ENCODE peak calls at places on chromosomes 7 and 10, in ten cellular contexts. Z is brain microvascular endothelial cell, Q is psoas muscle, R is A549, G is fibroblast of the aortic adventitia, F is Caco-2, N is right cardiac atrium, M is AG04450, H is colonic mucosa, I is choroid plexus epithelial cell. C is an unnamed sample.

GRCh38 chr7:111784971-111785575 is 222.8 kb upstream of the IMMP2L start:
- DNase-seq in I (no peak), H (no peak), Q (no peak), Z (no peak), F (no peak), N (no peak), M (no peak), R (no peak), G (no peak), C (no peak)

GRCh38 chr10:89838002-89838615 is 136.7 kb downstream of the KIF20B start:
- DNase-seq in G (no peak), M (no peak), Z (no peak), H (no peak), N (no peak), I (no peak), Q (no peak), F (no peak), R (no peak), C (no peak)

GRCh38 chr7:128410092-128410665 is 397 bp upstream of the IMPDH1 start:
- DNase-seq in R (peak), F (peak), Q (no peak), H (no peak), M (peak), N (peak), I (peak), Z (peak), G (peak), C (peak)

GRCh38 chr7:152760384-152761115 is 998 bp downstream of the ACTR3B start:
- DNase-seq in I (peak), Q (no peak), H (no peak), M (no peak), F (no peak), Z (no peak), N (no peak), R (no peak), G (peak), C (no peak)

GRCh38 chr7:18426564-18427226 is 68.9 kb upstream of the HDAC9 start:
- DNase-seq in N (no peak), G (peak), R (no peak), Z (no peak), M (no peak), Q (no peak), F (no peak), H (no peak), I (peak), C (peak)

GRCh38 chr7:70569335-70569819 is 562.6 kb upstream of the GALNT17 start:
- DNase-seq in G (no peak), F (no peak), Z (no peak), I (no peak), R (no peak), Q (no peak), N (no peak), H (no peak), M (no peak), C (no peak)

GRCh38 chr7:140674356-140674800 is 1.6 kb downstream of the ADCK2 start:
- DNase-seq in R (no peak), Z (no peak), H (peak), I (no peak), Q (no peak), N (no peak), M (no peak), G (no peak), F (no peak), C (no peak)

GRCh38 chr10:58157076-58157766 is 110.5 kb downstream of the IPMK start:
- DNase-seq in Z (peak), F (no peak), N (no peak), M (peak), G (peak), R (no peak), H (no peak), Q (no peak), I (peak), C (peak)

GRCh38 chr7:22190736-22191135 is 166.2 kb downstream of the RAPGEF5 start:
- DNase-seq in N (no peak), I (no peak), R (no peak), H (no peak), M (no peak), Q (no peak), Z (no peak), F (no peak), G (no peak), C (no peak)

GRCh38 chr10:660413-660979 is 29.0 kb downstream of the DIP2C start:
- DNase-seq in Z (no peak), I (no peak), H (no peak), N (no peak), G (no peak), F (no peak), M (no peak), R (no peak), Q (no peak), C (no peak)

GRCh38 chr10:6082496-6083395 is 6.1 kb upstream of the RBM17 start:
- DNase-seq in R (no peak), F (no peak), Q (peak), H (no peak), I (no peak), M (no peak), G (peak), N (peak), Z (no peak), C (no peak)

GRCh38 chr10:35707642-35708425 is 65.7 kb upstream of the FZD8 start:
- DNase-seq in G (peak), Z (no peak), R (no peak), H (no peak), Q (no peak), N (no peak), M (no peak), F (no peak), I (peak), C (peak)

GRCh38 chr7:44766416-44766801 is 17.8 kb downstream of the ZMIZ2 start:
- DNase-seq in N (no peak), H (no peak), G (no peak), F (no peak), M (no peak), Q (no peak), R (no peak), Z (no peak), I (no peak), C (no peak)

GRCh38 chr10:91350651-91351081 is 59.5 kb upstream of the HECTD2 start:
- DNase-seq in N (no peak), M (no peak), F (no peak), I (peak), G (peak), H (no peak), Q (no peak), R (no peak), Z (no peak), C (peak)

GRCh38 chr10:126935263-126935946 is 30.2 kb downstream of the DOCK1 start:
- DNase-seq in I (peak), Q (no peak), H (no peak), N (no peak), Z (peak), G (no peak), M (no peak), F (no peak), R (no peak), C (peak)

GRCh38 chr10:71546220-71546619 is 149.5 kb downstream of the CDH23 start:
- DNase-seq in Q (no peak), F (no peak), R (no peak), G (no peak), Z (no peak), N (no peak), M (no peak), H (no peak), I (no peak), C (no peak)

GRCh38 chr10:30491204-30491603 is 57.2 kb downstream of the MAP3K8 start:
- DNase-seq in Z (no peak), Q (no peak), F (no peak), G (peak), I (peak), H (no peak), M (no peak), R (no peak), N (peak), C (peak)

GRCh38 chr10:14383266-14383665 is 52.5 kb upstream of the FRMD4A start:
- DNase-seq in Z (peak), I (peak), M (no peak), R (no peak), N (no peak), H (no peak), F (no peak), G (no peak), Q (no peak), C (peak)

GRCh38 chr7:5692845-5693278 is 88.6 kb downstream of the RNF216 start:
- DNase-seq in H (no peak), Z (peak), M (peak), R (peak), Q (no peak), G (peak), F (no peak), N (no peak), I (peak), C (peak)

GRCh38 chr7:97770845-97771244 is 39.0 kb downstream of the TAC1 start:
- DNase-seq in G (no peak), Q (no peak), M (no peak), I (no peak), F (no peak), Z (no peak), R (no peak), N (no peak), H (peak), C (no peak)

GRCh38 chr7:98252655-98253054 is 623 bp upstream of the TECPR1 start:
- DNase-seq in N (no peak), Q (no peak), Z (no peak), H (no peak), G (peak), I (peak), R (no peak), M (no peak), F (no peak), C (peak)

GRCh38 chr10:34768261-34768971 is 46.7 kb downstream of the PARD3 start:
- DNase-seq in M (no peak), Q (peak), Z (no peak), N (peak), I (peak), R (peak), G (peak), H (peak), F (no peak), C (peak)

GRCh38 chr7:55774327-55775050 is 88.1 kb downstream of the SEPTIN14 start:
- DNase-seq in Z (no peak), I (peak), H (no peak), R (no peak), N (no peak), G (no peak), F (no peak), M (no peak), Q (no peak), C (no peak)

GRCh38 chr7:155257482-155258232 is 40.0 kb upstream of the INSIG1 start:
- DNase-seq in Z (peak), R (no peak), N (peak), H (no peak), I (peak), F (no peak), M (no peak), Q (peak), G (peak), C (peak)

GRCh38 chr7:125934965-125935364 is 1005.3 kb upstream of the POT1 start:
- DNase-seq in F (no peak), Z (no peak), M (no peak), I (peak), R (no peak), G (peak), H (no peak), Q (no peak), N (no peak), C (no peak)

GRCh38 chr7:111474723-111475418 is 87.4 kb downstream of the IMMP2L start:
- DNase-seq in I (peak), F (no peak), R (no peak), G (no peak), Q (no peak), M (no peak), N (no peak), Z (no peak), H (no peak), C (no peak)

GRCh38 chr10:133087679-133088523 is at the start of gene ADGRA1:
- DNase-seq in G (no peak), F (peak), Z (no peak), H (no peak), I (no peak), R (no peak), M (no peak), N (no peak), Q (no peak), C (no peak)

GRCh38 chr7:83677180-83677866 is 28.4 kb upstream of the SEMA3E start:
- DNase-seq in Z (peak), Q (no peak), R (peak), H (peak), I (peak), F (no peak), G (peak), N (peak), M (peak), C (peak)

GRCh38 chr7:19939746-19940145 is 166.3 kb upstream of the TMEM196 start:
- DNase-seq in R (no peak), F (no peak), H (no peak), M (no peak), G (peak), Q (no peak), N (no peak), Z (peak), I (peak), C (peak)

GRCh38 chr10:4587466-4587865 is 238.5 kb upstream of the AKR1E2 start:
- DNase-seq in H (no peak), G (no peak), R (no peak), Q (no peak), F (no peak), N (no peak), Z (no peak), M (no peak), I (no peak), C (no peak)

GRCh38 chr7:40996330-40996729 is 706.6 kb downstream of the INHBA start:
- DNase-seq in I (no peak), M (no peak), Q (no peak), N (no peak), F (no peak), G (peak), R (no peak), H (no peak), Z (no peak), C (no peak)

GRCh38 chr10:6729967-6730366 is 149.9 kb upstream of the PRKCQ start:
- DNase-seq in N (no peak), I (no peak), R (no peak), G (peak), F (no peak), M (no peak), H (no peak), Z (no peak), Q (no peak), C (no peak)

GRCh38 chr7:71238541-71238940 is 106.6 kb downstream of the GALNT17 start:
- DNase-seq in N (no peak), M (no peak), H (no peak), G (no peak), F (no peak), Z (no peak), R (no peak), I (no peak), Q (no peak), C (no peak)

GRCh38 chr10:62527019-62527827 is 153.1 kb downstream of the ZNF365 start:
- DNase-seq in G (no peak), R (no peak), F (no peak), Z (no peak), Q (no peak), I (no peak), H (no peak), N (no peak), M (no peak), C (no peak)

GRCh38 chr10:35329520-35329919 is 6.8 kb upstream of the CCNY start:
- DNase-seq in M (no peak), F (no peak), I (no peak), H (no peak), R (no peak), Z (no peak), Q (no peak), G (no peak), N (no peak), C (no peak)

GRCh38 chr7:22016547-22016946 is 70.8 kb upstream of the CDCA7L start:
- DNase-seq in R (no peak), H (no peak), G (no peak), M (no peak), I (no peak), Q (no peak), N (no peak), Z (no peak), F (no peak), C (no peak)

GRCh38 chr10:12950583-12951128 is 50.9 kb downstream of the CCDC3 start:
- DNase-seq in H (no peak), M (no peak), I (no peak), Z (no peak), Q (no peak), F (peak), N (no peak), G (no peak), R (no peak), C (no peak)

DNA sequence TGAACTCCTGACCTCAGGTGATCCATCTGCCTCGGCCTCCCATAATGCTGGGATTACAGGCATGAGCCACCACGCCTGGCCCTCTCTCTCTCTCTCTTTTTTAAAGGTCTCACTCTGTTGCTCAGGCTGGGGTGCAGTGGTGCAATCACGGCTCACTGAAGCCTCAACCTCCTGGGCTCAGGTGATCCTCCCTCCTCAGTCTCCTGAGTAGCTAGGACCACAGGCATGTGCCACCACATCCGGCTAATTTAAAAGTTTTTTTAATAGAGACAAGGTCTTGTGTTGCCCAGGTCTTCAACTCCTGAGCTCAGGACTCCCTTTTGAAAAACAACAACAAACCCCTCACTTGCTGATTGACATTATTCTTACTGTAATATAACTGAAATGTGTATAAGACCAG is 11.6 kb downstream of the PALD1 start:
- DNase-seq in H (no peak), F (no peak), I (no peak), Z (no peak), Q (no peak), G (no peak), R (no peak), N (no peak), M (no peak), C (no peak)
- H3K4me3 ChIP-seq in H (no peak), F (no peak), I (no peak), Z (no peak), Q (no peak), G (no peak), R (no peak), N (no peak), M (no peak), C (no peak)

GRCh38 chr7:134752006-134752760 is 27.3 kb upstream of the CALD1 start:
- DNase-seq in M (no peak), G (peak), H (no peak), N (no peak), R (no peak), Z (peak), F (no peak), Q (no peak), I (peak), C (peak)
- H3K4me3 ChIP-seq in M (no peak), G (no peak), H (no peak), N (no peak), R (no peak), Z (no peak), F (no peak), Q (no peak), I (no peak), C (no peak)

DNA sequence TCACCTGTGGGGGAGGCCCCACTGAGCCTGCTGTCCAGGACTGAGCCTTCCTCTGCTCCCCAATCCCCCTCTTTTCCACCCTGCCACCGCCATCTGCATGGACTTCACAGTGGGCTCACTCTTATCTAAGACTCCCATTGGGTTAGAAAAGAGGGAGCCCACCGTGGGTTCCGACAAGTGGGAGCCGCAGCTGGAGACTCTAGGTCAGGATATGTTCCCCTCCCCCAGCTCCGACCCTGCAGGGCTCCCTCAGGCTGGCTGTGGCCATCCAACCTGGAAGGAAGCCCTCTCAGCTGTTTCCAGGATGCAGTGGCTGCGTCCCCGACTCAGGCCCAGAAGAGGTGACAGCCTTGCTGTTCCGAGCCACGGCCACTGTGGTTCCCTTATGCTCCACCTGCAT is 4.8 kb downstream of the WDR86 start:
- DNase-seq in Z (no peak), G (no peak), F (no peak), R (no peak), I (no peak), Q (peak), H (no peak), N (no peak), M (no peak), C (no peak)
- H3K4me3 ChIP-seq in Z (no peak), G (no peak), F (no peak), R (no peak), I (no peak), Q (no peak), H (no peak), N (no peak), M (no peak), C (no peak)

DNA sequence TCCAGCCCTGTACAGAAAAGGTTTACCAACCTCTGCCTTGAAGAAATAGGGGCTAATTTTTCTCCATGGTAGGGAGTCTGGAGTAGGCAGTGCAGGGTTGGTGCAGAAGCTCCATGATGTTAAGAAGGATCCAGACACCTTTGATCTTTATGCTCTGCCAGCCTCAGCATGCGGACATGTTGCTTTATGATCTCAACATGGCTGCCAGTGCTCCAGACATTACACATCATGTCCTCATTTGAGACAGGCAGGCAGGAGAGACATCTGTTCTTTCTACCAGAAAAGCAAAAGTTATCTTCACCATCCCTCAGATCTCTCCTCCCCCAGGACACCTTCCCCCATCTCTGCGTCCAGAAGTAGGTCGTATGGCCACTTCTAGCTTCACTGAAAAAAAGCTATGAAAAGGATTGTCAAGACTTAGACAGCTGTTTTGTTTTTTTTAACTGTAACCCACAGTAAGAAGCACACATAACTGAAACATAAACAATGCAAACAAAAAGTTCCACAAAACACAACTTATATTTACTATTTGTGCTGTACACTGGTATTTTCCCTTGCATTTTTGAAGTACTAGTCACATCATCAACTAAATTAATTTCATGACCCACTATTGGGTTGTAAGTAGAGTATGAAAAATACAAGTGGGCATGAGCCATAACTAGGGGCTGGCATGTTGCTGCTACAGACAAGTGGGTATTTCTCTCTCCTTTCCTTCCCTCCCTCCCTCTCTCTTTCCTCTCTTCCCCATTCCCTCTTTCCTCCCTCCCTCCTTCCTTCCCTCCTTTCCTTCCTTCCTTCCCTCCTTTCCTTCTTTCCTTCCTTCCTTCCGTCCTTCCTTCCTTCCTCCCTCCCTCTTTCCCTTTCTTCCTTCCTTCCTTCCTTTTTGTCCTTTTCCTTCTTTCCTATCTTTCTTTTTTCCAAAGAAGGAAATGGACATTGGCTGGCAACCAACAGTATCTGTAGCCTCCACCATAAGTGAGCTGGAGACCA is 2.6 kb upstream of the RASSF4 start:
- DNase-seq in N (no peak), G (no peak), Q (no peak), R (no peak), Z (no peak), M (no peak), H (peak), F (no peak), I (no peak), C (no peak)
- H3K4me3 ChIP-seq in N (no peak), G (no peak), Q (no peak), R (no peak), Z (no peak), M (no peak), H (no peak), F (no peak), I (no peak), C (no peak)

GRCh38 chr10:92690211-92691041 is 671 bp downstream of the HHEX start:
- DNase-seq in I (peak), H (peak), N (peak), M (no peak), R (peak), Z (peak), F (peak), G (peak), Q (peak), C (no peak)

GRCh38 chr10:92692085-92692671 is 2.4 kb downstream of the HHEX start:
- DNase-seq in R (no peak), N (no peak), M (no peak), G (no peak), F (peak), H (no peak), Q (no peak), Z (no peak), I (no peak), C (no peak)

GRCh38 chr10:92691042-92691590 is 1.4 kb downstream of the HHEX start:
- DNase-seq in Q (no peak), I (no peak), R (no peak), Z (no peak), G (no peak), N (peak), F (no peak), M (no peak), H (no peak), C (no peak)

GRCh38 chr10:92692697-92693533 is 3.2 kb downstream of the HHEX start:
- DNase-seq in G (no peak), H (no peak), I (no peak), N (no peak), M (no peak), Z (no peak), R (no peak), F (no peak), Q (no peak), C (no peak)

GRCh38 chr10:92691591-92692084 is 1.9 kb downstream of the HHEX start:
- DNase-seq in I (no peak), H (peak), Q (peak), Z (no peak), G (no peak), M (no peak), N (peak), R (no peak), F (peak), C (no peak)
- H3K4me3 ChIP-seq in I (no peak), H (peak), Q (peak), Z (no peak), G (peak), M (peak), N (peak), R (peak), F (peak), C (no peak)